ENCODE peak calls at places on chromosomes 7 and 10, in four cellular contexts. One of them, this sample, is unnamed. For H3K36me3, the result is how much of the 10 kb centered on the place peaks cover.

GRCh38 chr7:104621332-104621731 is 292.9 kb downstream of the LHFPL3 start:
- DNase-seq in HCT116: no peak
- DNase-seq in right atrium auricular region: no peak
- DNase-seq in kidney epithelial cell: no peak
- DNase-seq in this sample: no peak

GRCh38 chr7:71511361-71511807 is 379.4 kb downstream of the GALNT17 start:
- DNase-seq in HCT116: no peak
- DNase-seq in right atrium auricular region: no peak
- DNase-seq in kidney epithelial cell: no peak
- DNase-seq in this sample: no peak

GRCh38 chr7:44286182-44286617 is 39.2 kb downstream of the CAMK2B start:
- DNase-seq in HCT116: no peak
- DNase-seq in right atrium auricular region: no peak
- DNase-seq in kidney epithelial cell: no peak
- DNase-seq in this sample: no peak

GRCh38 chr7:37732880-37733279 is 49.3 kb downstream of the GPR141 start:
- DNase-seq in HCT116: no peak
- DNase-seq in right atrium auricular region: no peak
- DNase-seq in kidney epithelial cell: no peak
- DNase-seq in this sample: no peak

GRCh38 chr7:141674201-141674671 is 27.7 kb downstream of the DENND11 start:
- DNase-seq in HCT116: no peak
- DNase-seq in right atrium auricular region: no peak
- DNase-seq in kidney epithelial cell: peak
- DNase-seq in this sample: no peak

GRCh38 chr7:1562611-1563051 is 6.6 kb upstream of the TMEM184A start:
- DNase-seq in HCT116: no peak
- DNase-seq in right atrium auricular region: no peak
- DNase-seq in kidney epithelial cell: no peak
- DNase-seq in this sample: no peak

GRCh38 chr7:6646380-6646950 is 9.3 kb downstream of the ZNF316 start:
- DNase-seq in HCT116: no peak
- DNase-seq in right atrium auricular region: no peak
- DNase-seq in kidney epithelial cell: no peak
- DNase-seq in this sample: no peak

GRCh38 chr10:57964371-57964770 is 303.3 kb downstream of the IPMK start:
- DNase-seq in HCT116: no peak
- DNase-seq in right atrium auricular region: no peak
- DNase-seq in kidney epithelial cell: peak
- DNase-seq in this sample: no peak

GRCh38 chr7:22597845-22598244 is 97.9 kb upstream of the STEAP1B start:
- DNase-seq in HCT116: no peak
- DNase-seq in right atrium auricular region: no peak
- DNase-seq in kidney epithelial cell: no peak
- DNase-seq in this sample: no peak

GRCh38 chr7:36668750-36669149 is 55.5 kb downstream of the AOAH start:
- DNase-seq in HCT116: no peak
- DNase-seq in right atrium auricular region: no peak
- DNase-seq in kidney epithelial cell: no peak
- DNase-seq in this sample: no peak

GRCh38 chr7:129615018-129615417 is 3.5 kb downstream of the NRF1 start:
- DNase-seq in HCT116: no peak
- DNase-seq in right atrium auricular region: no peak
- DNase-seq in kidney epithelial cell: no peak
- DNase-seq in this sample: no peak

GRCh38 chr10:14574291-14574690 is 200.4 kb downstream of the FAM107B start:
- DNase-seq in HCT116: no peak
- DNase-seq in right atrium auricular region: no peak
- DNase-seq in kidney epithelial cell: no peak
- DNase-seq in this sample: no peak

GRCh38 chr10:131646551-131647525 is 254.0 kb upstream of the PPP2R2D start:
- DNase-seq in HCT116: no peak
- DNase-seq in right atrium auricular region: no peak
- DNase-seq in kidney epithelial cell: no peak
- DNase-seq in this sample: no peak

GRCh38 chr7:37442268-37442667 is 6.4 kb downstream of the ELMO1 start:
- DNase-seq in HCT116: no peak
- DNase-seq in right atrium auricular region: no peak
- DNase-seq in kidney epithelial cell: no peak
- DNase-seq in this sample: no peak

GRCh38 chr7:116647290-116647689 is 24.7 kb upstream of the MET start:
- DNase-seq in HCT116: no peak
- DNase-seq in right atrium auricular region: no peak
- DNase-seq in kidney epithelial cell: no peak
- DNase-seq in this sample: no peak

DNA sequence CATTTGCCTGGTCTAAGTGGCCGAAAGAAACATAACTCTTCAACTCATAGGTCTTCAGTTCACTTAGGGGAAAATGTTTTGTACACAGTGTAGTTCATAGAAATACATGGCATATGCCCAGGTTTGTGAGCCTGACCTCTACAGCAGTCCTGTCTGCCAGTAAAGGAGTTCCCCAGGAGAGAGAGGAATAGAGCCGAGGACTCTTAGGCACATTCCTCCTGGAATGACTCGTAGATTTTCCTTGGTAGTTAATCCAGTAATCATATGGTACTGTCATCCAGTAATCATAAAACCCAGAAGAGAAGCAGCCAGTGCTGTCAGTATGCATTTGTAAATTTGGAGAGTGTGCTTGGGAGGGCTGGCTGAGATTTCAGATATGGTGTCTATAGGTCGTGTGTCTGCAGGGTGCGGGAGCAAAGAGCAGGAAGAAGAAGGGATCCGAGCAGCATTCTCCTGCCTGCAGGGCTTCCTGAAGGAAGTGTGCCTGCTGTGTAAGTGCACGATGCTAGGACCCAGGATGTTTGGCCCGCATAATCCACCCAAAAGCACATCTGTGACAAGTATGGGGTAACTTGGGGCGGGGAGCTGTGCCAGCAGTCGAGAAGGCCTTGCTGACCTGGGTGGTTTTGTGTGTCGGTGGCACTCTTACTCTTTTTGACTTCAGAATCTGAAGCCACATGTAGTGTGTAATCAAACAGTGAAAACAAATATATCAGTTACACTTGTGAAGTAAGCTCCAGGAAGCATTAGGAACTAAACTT is 13.9 kb downstream of the EIF4H start:
- DNase-seq in HCT116: no peak
- DNase-seq in right atrium auricular region: no peak
- DNase-seq in kidney epithelial cell: no peak
- DNase-seq in this sample: no peak
- TF ChIP-seq CTCF in HCT116: no peak
- TF ChIP-seq CTCF in right atrium auricular region: no peak
- TF ChIP-seq CTCF in kidney epithelial cell: no peak
- TF ChIP-seq CTCF in this sample: no peak

DNA sequence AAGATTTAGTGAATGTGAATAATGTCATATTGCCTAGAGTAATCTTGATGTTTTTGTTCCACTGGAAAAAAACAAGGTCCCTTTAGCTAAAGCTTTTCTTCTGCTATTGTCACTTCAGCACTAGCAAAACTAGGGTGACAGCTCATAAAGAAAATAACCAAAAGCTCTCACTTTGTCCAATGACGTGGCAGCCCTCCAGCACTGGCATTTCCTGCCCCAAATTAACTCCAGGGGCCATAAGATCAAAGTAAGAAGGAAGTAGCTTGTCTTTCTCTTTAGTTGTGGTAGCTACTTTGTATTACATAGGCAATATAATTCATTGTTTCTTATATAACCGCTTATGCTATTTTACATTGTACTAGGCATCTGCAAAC is 47.3 kb downstream of the LRRN3 start:
- DNase-seq in HCT116: peak
- DNase-seq in right atrium auricular region: no peak
- DNase-seq in kidney epithelial cell: no peak
- DNase-seq in this sample: no peak
- H3K4me3 ChIP-seq in HCT116: peak
- H3K4me3 ChIP-seq in right atrium auricular region: no peak
- H3K4me3 ChIP-seq in kidney epithelial cell: no peak
- H3K4me3 ChIP-seq in this sample: no peak

GRCh38 chr7:102069913-102070629 is 216.6 kb upstream of the SH2B2 start:
- DNase-seq in HCT116: no peak
- DNase-seq in right atrium auricular region: peak
- DNase-seq in kidney epithelial cell: no peak
- DNase-seq in this sample: no peak
- H3K36me3 ChIP-seq in HCT116: under half
- H3K36me3 ChIP-seq in right atrium auricular region: under half
- H3K36me3 ChIP-seq in kidney epithelial cell: under half
- H3K36me3 ChIP-seq in this sample: under half

GRCh38 chr10:32005050-32005449 is 51.2 kb downstream of the KIF5B start:
- DNase-seq in HCT116: peak
- DNase-seq in right atrium auricular region: no peak
- DNase-seq in kidney epithelial cell: no peak
- DNase-seq in this sample: no peak
- TF ChIP-seq CTCF in HCT116: peak
- TF ChIP-seq CTCF in right atrium auricular region: peak
- TF ChIP-seq CTCF in kidney epithelial cell: peak
- TF ChIP-seq CTCF in this sample: peak